ENCODE peak calls at places on chromosomes 4 and X, in seven cellular contexts. One of them, this sample, is unnamed.

GRCh38 chr4:1794809-1795303 is 1.8 kb downstream of the FGFR3 start:
- DNase-seq in T-helper 2 cell: no peak
- DNase-seq in ureter: no peak
- DNase-seq in stimulated activated CD4-positive, alpha-beta T cell treated with anti-CD3 and anti-CD28 coated beads, Interleukin-4, amount 100 ng/mL, for 24 hours: no peak
- DNase-seq in left ventricle myocardium inferior: no peak
- DNase-seq in lower lobe of right lung: no peak
- DNase-seq in AG04449: no peak
- DNase-seq in this sample: no peak

GRCh38 chr4:110682311-110682710 is 59.4 kb upstream of the PITX2 start:
- DNase-seq in T-helper 2 cell: no peak
- DNase-seq in ureter: no peak
- DNase-seq in stimulated activated CD4-positive, alpha-beta T cell treated with anti-CD3 and anti-CD28 coated beads, Interleukin-4, amount 100 ng/mL, for 24 hours: no peak
- DNase-seq in left ventricle myocardium inferior: no peak
- DNase-seq in lower lobe of right lung: no peak
- DNase-seq in AG04449: no peak
- DNase-seq in this sample: no peak

GRCh38 chrX:106959897-106960296 is 39.7 kb downstream of the CLDN2 start:
- DNase-seq in T-helper 2 cell: no peak
- DNase-seq in ureter: no peak
- DNase-seq in stimulated activated CD4-positive, alpha-beta T cell treated with anti-CD3 and anti-CD28 coated beads, Interleukin-4, amount 100 ng/mL, for 24 hours: no peak
- DNase-seq in left ventricle myocardium inferior: no peak
- DNase-seq in lower lobe of right lung: no peak
- DNase-seq in AG04449: no peak
- DNase-seq in this sample: no peak

GRCh38 chrX:110851780-110852179 is 56.2 kb upstream of the CHRDL1 start:
- DNase-seq in T-helper 2 cell: no peak
- DNase-seq in ureter: no peak
- DNase-seq in stimulated activated CD4-positive, alpha-beta T cell treated with anti-CD3 and anti-CD28 coated beads, Interleukin-4, amount 100 ng/mL, for 24 hours: no peak
- DNase-seq in left ventricle myocardium inferior: no peak
- DNase-seq in lower lobe of right lung: no peak
- DNase-seq in AG04449: no peak
- DNase-seq in this sample: no peak

GRCh38 chr4:168540086-168540864 is 43.4 kb downstream of the PALLD start:
- DNase-seq in T-helper 2 cell: no peak
- DNase-seq in ureter: no peak
- DNase-seq in stimulated activated CD4-positive, alpha-beta T cell treated with anti-CD3 and anti-CD28 coated beads, Interleukin-4, amount 100 ng/mL, for 24 hours: no peak
- DNase-seq in left ventricle myocardium inferior: no peak
- DNase-seq in lower lobe of right lung: no peak
- DNase-seq in AG04449: peak
- DNase-seq in this sample: peak

GRCh38 chr4:73673286-73673685 is 53.0 kb upstream of the RASSF6 start:
- DNase-seq in T-helper 2 cell: no peak
- DNase-seq in ureter: no peak
- DNase-seq in stimulated activated CD4-positive, alpha-beta T cell treated with anti-CD3 and anti-CD28 coated beads, Interleukin-4, amount 100 ng/mL, for 24 hours: no peak
- DNase-seq in left ventricle myocardium inferior: no peak
- DNase-seq in lower lobe of right lung: no peak
- DNase-seq in AG04449: no peak
- DNase-seq in this sample: no peak

GRCh38 chr4:145808021-145808650 is 128.2 kb downstream of the C4orf51 start:
- DNase-seq in T-helper 2 cell: no peak
- DNase-seq in ureter: no peak
- DNase-seq in stimulated activated CD4-positive, alpha-beta T cell treated with anti-CD3 and anti-CD28 coated beads, Interleukin-4, amount 100 ng/mL, for 24 hours: peak
- DNase-seq in left ventricle myocardium inferior: no peak
- DNase-seq in lower lobe of right lung: no peak
- DNase-seq in AG04449: peak
- DNase-seq in this sample: peak

GRCh38 chrX:17527932-17528331 is 152.9 kb downstream of the NHS start:
- DNase-seq in T-helper 2 cell: no peak
- DNase-seq in ureter: no peak
- DNase-seq in stimulated activated CD4-positive, alpha-beta T cell treated with anti-CD3 and anti-CD28 coated beads, Interleukin-4, amount 100 ng/mL, for 24 hours: no peak
- DNase-seq in left ventricle myocardium inferior: no peak
- DNase-seq in lower lobe of right lung: no peak
- DNase-seq in AG04449: no peak
- DNase-seq in this sample: no peak

GRCh38 chr4:141391293-141391692 is 170.6 kb downstream of the ZNF330 start:
- DNase-seq in T-helper 2 cell: no peak
- DNase-seq in ureter: no peak
- DNase-seq in stimulated activated CD4-positive, alpha-beta T cell treated with anti-CD3 and anti-CD28 coated beads, Interleukin-4, amount 100 ng/mL, for 24 hours: no peak
- DNase-seq in left ventricle myocardium inferior: no peak
- DNase-seq in lower lobe of right lung: no peak
- DNase-seq in AG04449: no peak
- DNase-seq in this sample: no peak

GRCh38 chr4:54568184-54568583 is 89.6 kb upstream of the KIT start:
- DNase-seq in T-helper 2 cell: no peak
- DNase-seq in ureter: no peak
- DNase-seq in stimulated activated CD4-positive, alpha-beta T cell treated with anti-CD3 and anti-CD28 coated beads, Interleukin-4, amount 100 ng/mL, for 24 hours: no peak
- DNase-seq in left ventricle myocardium inferior: no peak
- DNase-seq in lower lobe of right lung: no peak
- DNase-seq in AG04449: peak
- DNase-seq in this sample: peak

GRCh38 chr4:33453916-33454315 is 2733.7 kb downstream of the PCDH7 start:
- DNase-seq in T-helper 2 cell: no peak
- DNase-seq in ureter: no peak
- DNase-seq in stimulated activated CD4-positive, alpha-beta T cell treated with anti-CD3 and anti-CD28 coated beads, Interleukin-4, amount 100 ng/mL, for 24 hours: no peak
- DNase-seq in left ventricle myocardium inferior: no peak
- DNase-seq in lower lobe of right lung: no peak
- DNase-seq in AG04449: no peak
- DNase-seq in this sample: no peak

GRCh38 chr4:25879587-25879986 is 16.8 kb upstream of the SEL1L3 start:
- DNase-seq in T-helper 2 cell: no peak
- DNase-seq in ureter: no peak
- DNase-seq in stimulated activated CD4-positive, alpha-beta T cell treated with anti-CD3 and anti-CD28 coated beads, Interleukin-4, amount 100 ng/mL, for 24 hours: no peak
- DNase-seq in left ventricle myocardium inferior: no peak
- DNase-seq in lower lobe of right lung: no peak
- DNase-seq in AG04449: no peak
- DNase-seq in this sample: no peak

GRCh38 chr4:118124977-118125376 is 90.7 kb downstream of the NDST3 start:
- DNase-seq in T-helper 2 cell: no peak
- DNase-seq in ureter: no peak
- DNase-seq in stimulated activated CD4-positive, alpha-beta T cell treated with anti-CD3 and anti-CD28 coated beads, Interleukin-4, amount 100 ng/mL, for 24 hours: no peak
- DNase-seq in left ventricle myocardium inferior: no peak
- DNase-seq in lower lobe of right lung: no peak
- DNase-seq in AG04449: no peak
- DNase-seq in this sample: no peak